ENCODE peak calls at places on chromosome 13, in nine cellular contexts. K is uterus; U is lower leg skin; B is CD8-positive, alpha-beta T cell; A is foreskin fibroblast; T is esophagus squamous epithelium; L is astrocyte of the cerebellum; C is AG04450; Q is kidney. G is an unnamed sample.

GRCh38 chr13:50798923-50799322 is 44.6 kb downstream of the DLEU7 start:
- DNase-seq in K (no peak), U (no peak), B (no peak), A (peak), T (no peak), L (peak), C (no peak), Q (no peak), G (no peak)

GRCh38 chr13:42369071-42369795 is 97.3 kb downstream of the AKAP11 start:
- DNase-seq in K (no peak), U (no peak), B (no peak), A (no peak), T (no peak), L (no peak), C (no peak), Q (no peak), G (no peak)

GRCh38 chr13:95641961-95642621 is 2.4 kb downstream of the DZIP1 start:
- DNase-seq in K (peak), U (no peak), B (no peak), A (peak), T (no peak), L (no peak), C (no peak), Q (peak), G (peak)

GRCh38 chr13:109628251-109628699 is 158.1 kb downstream of the IRS2 start:
- DNase-seq in K (no peak), U (no peak), B (no peak), A (peak), T (no peak), L (no peak), C (no peak), Q (no peak), G (peak)

GRCh38 chr13:90594694-90595093 is 752.8 kb upstream of the MIR17HG start:
- DNase-seq in K (no peak), U (no peak), B (no peak), A (peak), T (no peak), L (no peak), C (no peak), Q (no peak), G (peak)

GRCh38 chr13:94764576-94765321 is 52.4 kb upstream of the SOX21 start:
- DNase-seq in K (no peak), U (no peak), B (no peak), A (no peak), T (no peak), L (no peak), C (no peak), Q (no peak), G (peak)

GRCh38 chr13:107348931-107349330 is 781.0 kb upstream of the ARGLU1 start:
- DNase-seq in K (no peak), U (no peak), B (no peak), A (no peak), T (no peak), L (no peak), C (no peak), Q (no peak), G (no peak)

GRCh38 chr13:110520431-110521295 is 40.9 kb downstream of the RAB20 start:
- DNase-seq in K (peak), U (peak), B (no peak), A (peak), T (no peak), L (peak), C (peak), Q (peak), G (peak)

GRCh38 chr13:99743079-99743478 is 228.5 kb downstream of the ZIC5 start:
- DNase-seq in K (no peak), U (no peak), B (no peak), A (no peak), T (no peak), L (no peak), C (no peak), Q (no peak), G (no peak)

GRCh38 chr13:106917673-106918652 is 350.0 kb upstream of the ARGLU1 start:
- DNase-seq in K (peak), U (peak), B (peak), A (peak), T (peak), L (peak), C (peak), Q (peak), G (peak)

GRCh38 chr13:29073762-29074161 is 253.6 kb downstream of the MTUS2 start:
- DNase-seq in K (no peak), U (no peak), B (no peak), A (no peak), T (no peak), L (no peak), C (no peak), Q (no peak), G (no peak)

GRCh38 chr13:40666058-40666904 is at the start of gene FOXO1:
- DNase-seq in K (peak), U (peak), B (peak), A (peak), T (peak), L (peak), C (peak), Q (peak), G (peak)

GRCh38 chr13:22665531-22665930 is 515.2 kb upstream of the SGCG start:
- DNase-seq in K (no peak), U (no peak), B (no peak), A (no peak), T (no peak), L (no peak), C (no peak), Q (no peak), G (no peak)

GRCh38 chr13:91468301-91468700 is 69.9 kb downstream of the GPC5 start:
- DNase-seq in K (no peak), U (no peak), B (no peak), A (no peak), T (no peak), L (no peak), C (no peak), Q (no peak), G (no peak)

GRCh38 chr13:28483313-28483931 is 11.5 kb downstream of the FLT1 start:
- DNase-seq in K (no peak), U (no peak), B (no peak), A (no peak), T (no peak), L (no peak), C (no peak), Q (no peak), G (no peak)

GRCh38 chr13:113245858-113246791 is 36.7 kb downstream of the CUL4A start:
- DNase-seq in K (no peak), U (no peak), B (no peak), A (no peak), T (no peak), L (no peak), C (no peak), Q (no peak), G (peak)

GRCh38 chr13:93270769-93271753 is 44.5 kb downstream of the GPC6 start:
- DNase-seq in K (no peak), U (no peak), B (no peak), A (no peak), T (no peak), L (no peak), C (no peak), Q (no peak), G (peak)

GRCh38 chr13:111900390-111901180 is 166.4 kb upstream of the SOX1 start:
- DNase-seq in K (no peak), U (peak), B (no peak), A (no peak), T (no peak), L (peak), C (no peak), Q (no peak), G (no peak)

GRCh38 chr13:102280366-102280765 is 121.5 kb downstream of the FGF14 start:
- DNase-seq in K (no peak), U (no peak), B (no peak), A (no peak), T (no peak), L (no peak), C (no peak), Q (no peak), G (no peak)

GRCh38 chr13:55815458-55816033 is 1325.2 kb upstream of the PRR20A start:
- DNase-seq in K (no peak), U (no peak), B (no peak), A (no peak), T (no peak), L (no peak), C (no peak), Q (no peak), G (no peak)

GRCh38 chr13:28753208-28753892 is 34.6 kb upstream of the SLC46A3 start:
- DNase-seq in K (no peak), U (no peak), B (no peak), A (peak), T (no peak), L (peak), C (peak), Q (no peak), G (peak)

GRCh38 chr13:75870397-75870801 is 234.3 kb downstream of the LMO7 start:
- DNase-seq in K (no peak), U (no peak), B (peak), A (peak), T (no peak), L (no peak), C (no peak), Q (no peak), G (peak)

GRCh38 chr13:77230560-77230959 is 96.3 kb downstream of the MYCBP2 start:
- DNase-seq in K (no peak), U (no peak), B (no peak), A (no peak), T (no peak), L (no peak), C (no peak), Q (no peak), G (no peak)

GRCh38 chr13:107669356-107669755 is 546.0 kb downstream of the LIG4 start:
- DNase-seq in K (no peak), U (no peak), B (no peak), A (no peak), T (no peak), L (peak), C (peak), Q (no peak), G (no peak)

GRCh38 chr13:25177012-25177411 is 4.9 kb upstream of the AMER2 start:
- DNase-seq in K (no peak), U (no peak), B (no peak), A (no peak), T (no peak), L (no peak), C (no peak), Q (no peak), G (no peak)

GRCh38 chr13:106405731-106406130 is 129.7 kb downstream of the EFNB2 start:
- DNase-seq in K (no peak), U (no peak), B (no peak), A (no peak), T (no peak), L (no peak), C (no peak), Q (no peak), G (no peak)

GRCh38 chr13:43229506-43229905 is 206.1 kb downstream of the DNAJC15 start:
- DNase-seq in K (no peak), U (no peak), B (no peak), A (peak), T (no peak), L (no peak), C (peak), Q (no peak), G (no peak)

GRCh38 chr13:110973007-110973700 is 58.3 kb upstream of the ANKRD10 start:
- DNase-seq in K (no peak), U (no peak), B (no peak), A (no peak), T (no peak), L (no peak), C (no peak), Q (no peak), G (no peak)

GRCh38 chr13:26707122-26708006 is 53.2 kb downstream of the GPR12 start:
- DNase-seq in K (no peak), U (no peak), B (no peak), A (peak), T (no peak), L (peak), C (peak), Q (no peak), G (peak)

GRCh38 chr13:41019027-41019487 is at the start of gene ELF1:
- DNase-seq in K (peak), U (no peak), B (peak), A (peak), T (peak), L (peak), C (no peak), Q (peak), G (no peak)

GRCh38 chr13:22061371-22061805 is 390.5 kb downstream of the FGF9 start:
- DNase-seq in K (no peak), U (no peak), B (peak), A (no peak), T (no peak), L (no peak), C (no peak), Q (no peak), G (no peak)

GRCh38 chr13:101942535-101943157 is 459.2 kb downstream of the FGF14 start:
- DNase-seq in K (no peak), U (no peak), B (no peak), A (no peak), T (no peak), L (no peak), C (no peak), Q (no peak), G (no peak)

GRCh38 chr13:90222758-90223157 is 1124.7 kb upstream of the MIR17HG start:
- DNase-seq in K (no peak), U (no peak), B (no peak), A (no peak), T (no peak), L (no peak), C (no peak), Q (no peak), G (no peak)

GRCh38 chr13:34161829-34162544 is 344.0 kb downstream of the RFC3 start:
- DNase-seq in K (no peak), U (no peak), B (no peak), A (peak), T (no peak), L (peak), C (peak), Q (no peak), G (peak)

GRCh38 chr13:107993239-107993948 is 221.9 kb downstream of the LIG4 start:
- DNase-seq in K (no peak), U (no peak), B (no peak), A (no peak), T (no peak), L (no peak), C (no peak), Q (no peak), G (no peak)

GRCh38 chr13:20847298-20847697 is 55.2 kb downstream of the XPO4 start:
- DNase-seq in K (no peak), U (no peak), B (no peak), A (no peak), T (no peak), L (no peak), C (no peak), Q (no peak), G (peak)

GRCh38 chr13:105611424-105611823 is 924.0 kb downstream of the EFNB2 start:
- DNase-seq in K (no peak), U (no peak), B (no peak), A (no peak), T (no peak), L (peak), C (peak), Q (no peak), G (peak)

GRCh38 chr13:97226788-97227627 is 4.9 kb downstream of the MBNL2 start:
- DNase-seq in K (no peak), U (no peak), B (peak), A (no peak), T (no peak), L (no peak), C (no peak), Q (no peak), G (no peak)
- H3K4me3 ChIP-seq in K (no peak), U (no peak), B (peak), A (no peak), T (no peak), L (no peak), C (peak), Q (peak), G (no peak)

GRCh38 chr13:39417643-39418042 is 185.3 kb downstream of the LHFPL6 start:
- DNase-seq in K (no peak), U (no peak), B (no peak), A (peak), T (no peak), L (peak), C (no peak), Q (no peak), G (peak)

GRCh38 chr13:39419068-39419467 is 183.9 kb downstream of the LHFPL6 start:
- DNase-seq in K (no peak), U (no peak), B (no peak), A (no peak), T (no peak), L (no peak), C (no peak), Q (no peak), G (no peak)

GRCh38 chr13:39418424-39418823 is 184.6 kb downstream of the LHFPL6 start:
- DNase-seq in K (no peak), U (no peak), B (no peak), A (no peak), T (no peak), L (no peak), C (no peak), Q (no peak), G (no peak)

GRCh38 chr13:39415403-39415802 is 187.6 kb downstream of the LHFPL6 start:
- DNase-seq in K (peak), U (no peak), B (no peak), A (peak), T (no peak), L (no peak), C (no peak), Q (no peak), G (peak)

DNA sequence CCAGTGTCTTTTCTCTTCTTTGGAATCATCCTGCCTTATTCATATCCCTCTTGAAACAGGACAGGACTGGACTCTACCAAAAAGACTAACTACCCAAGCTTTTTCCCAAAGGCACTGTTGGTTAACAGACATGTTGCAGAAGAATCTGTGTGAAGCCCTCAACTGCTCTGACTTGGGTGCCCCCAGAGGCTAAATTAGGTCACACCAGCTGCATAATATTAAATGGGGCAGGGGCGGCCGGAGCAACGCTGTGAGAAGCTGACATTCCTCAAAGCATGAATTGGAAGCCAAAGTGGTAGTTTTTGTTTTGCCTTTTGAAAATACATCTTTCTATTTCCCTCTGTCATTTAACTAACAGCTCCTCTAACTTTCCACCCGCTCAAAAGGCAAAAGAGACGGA is 185.9 kb downstream of the LHFPL6 start:
- DNase-seq in K (no peak), U (no peak), B (no peak), A (no peak), T (no peak), L (no peak), C (no peak), Q (no peak), G (peak)
- TF ChIP-seq CTCF in K (no peak), U (no peak), B (no peak), A (peak), T (no peak), L (peak), C (peak), Q (no peak), G (peak)

DNA sequence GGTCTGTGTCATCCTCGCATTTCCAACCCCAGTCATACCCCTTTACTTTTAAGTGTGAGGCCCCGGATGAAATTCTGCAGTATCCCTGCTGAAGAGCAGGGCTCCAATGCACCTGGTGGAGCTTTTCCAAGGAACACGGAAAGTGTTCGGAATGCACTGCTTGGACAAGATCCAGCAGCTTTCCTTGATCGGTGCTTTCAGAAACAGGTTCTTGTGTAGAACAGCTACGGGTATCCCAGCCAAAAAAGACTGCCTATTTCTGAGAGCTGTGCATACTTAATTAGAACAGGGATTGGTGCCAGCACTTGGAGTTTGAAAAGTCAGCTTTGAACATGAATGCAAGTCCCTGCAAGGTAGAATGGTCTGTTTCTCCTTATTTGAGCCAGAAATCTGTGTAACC is 87.2 kb upstream of the C1QTNF9B start:
- DNase-seq in K (peak), U (no peak), B (no peak), A (no peak), T (no peak), L (peak), C (no peak), Q (no peak), G (peak)
- H3K4me3 ChIP-seq in K (no peak), U (no peak), B (no peak), A (no peak), T (no peak), L (no peak), C (no peak), Q (no peak), G (no peak)

GRCh38 chr13:67224148-67224846 is 5.8 kb downstream of the PCDH9 start:
- DNase-seq in K (peak), U (peak), B (no peak), A (peak), T (no peak), L (peak), C (peak), Q (peak), G (peak)
- TF ChIP-seq CTCF in K (peak), U (no peak), B (peak), A (peak), T (no peak), L (peak), C (peak), Q (peak), G (peak)

DNA sequence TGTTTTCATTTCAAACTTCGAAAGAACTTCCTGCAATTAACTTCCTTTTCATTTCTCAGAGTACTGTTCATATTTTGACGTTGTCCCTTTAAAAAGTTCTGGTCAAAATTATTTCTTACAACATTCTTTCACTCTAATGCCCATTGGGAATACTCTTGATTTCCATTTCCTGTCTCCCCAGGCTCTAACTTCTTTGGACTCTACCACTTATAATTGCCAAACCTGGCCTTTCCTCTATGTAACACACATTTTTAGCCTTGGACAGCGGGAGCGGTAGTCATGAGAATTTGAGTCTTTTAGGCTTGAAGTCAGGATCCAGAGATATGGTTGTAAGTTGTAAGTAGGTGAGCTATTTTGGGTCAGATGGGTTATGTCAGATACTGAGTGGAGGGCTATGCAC is 163.5 kb upstream of the SPRY2 start:
- DNase-seq in K (no peak), U (no peak), B (no peak), A (no peak), T (no peak), L (no peak), C (no peak), Q (no peak), G (peak)
- H3K4me3 ChIP-seq in K (no peak), U (no peak), B (no peak), A (no peak), T (no peak), L (no peak), C (no peak), Q (no peak), G (no peak)

GRCh38 chr13:30857636-30858035 is 48.4 kb upstream of the MEDAG start:
- DNase-seq in K (no peak), U (no peak), B (no peak), A (no peak), T (no peak), L (no peak), C (no peak), Q (no peak), G (no peak)

GRCh38 chr13:30855569-30855968 is 50.5 kb upstream of the MEDAG start:
- DNase-seq in K (no peak), U (peak), B (no peak), A (no peak), T (no peak), L (no peak), C (no peak), Q (no peak), G (no peak)

GRCh38 chr13:30859326-30859725 is 46.7 kb upstream of the MEDAG start:
- DNase-seq in K (no peak), U (peak), B (no peak), A (no peak), T (no peak), L (no peak), C (no peak), Q (no peak), G (no peak)

GRCh38 chr13:30856004-30856790 is 49.9 kb upstream of the MEDAG start:
- DNase-seq in K (no peak), U (peak), B (no peak), A (no peak), T (no peak), L (no peak), C (no peak), Q (no peak), G (no peak)

GRCh38 chr13:30857018-30857417 is 49.1 kb upstream of the MEDAG start:
- DNase-seq in K (no peak), U (peak), B (no peak), A (no peak), T (no peak), L (no peak), C (no peak), Q (no peak), G (no peak)
- TF ChIP-seq CTCF in K (no peak), U (no peak), B (no peak), A (peak), T (no peak), L (no peak), C (no peak), Q (no peak), G (no peak)

G was measured in cardiac muscle cell.